ENCODE peak calls at places on chromosomes 12 and 14, in eight cellular contexts. R, N, B, F, M, A, K and Z are unnamed samples.

GRCh38 chr12:104454997-104455396 is 1.8 kb upstream of the CHST11 start:
- DNase-seq in A (no peak), B (peak), N (no peak), K (no peak), R (no peak), F (no peak), M (no peak), Z (no peak)

GRCh38 chr14:102209224-102209966 is 69.7 kb downstream of the WDR20 start:
- DNase-seq in N (no peak), K (no peak), M (no peak), F (no peak), R (no peak), A (no peak), B (peak), Z (no peak)

GRCh38 chr14:32121536-32121935 is 44.4 kb downstream of the ARHGAP5 start:
- DNase-seq in F (no peak), B (no peak), K (no peak), M (no peak), N (no peak), R (no peak), A (no peak), Z (no peak)

GRCh38 chr12:7959278-7960063 is 23.5 kb upstream of the SLC2A3 start:
- DNase-seq in N (peak), R (no peak), F (no peak), M (peak), B (no peak), K (no peak), A (no peak), Z (no peak)

GRCh38 chr14:45649051-45649450 is 396.0 kb upstream of the MIS18BP1 start:
- DNase-seq in N (no peak), R (no peak), M (no peak), F (no peak), B (no peak), K (peak), A (no peak), Z (no peak)

GRCh38 chr12:51631591-51631990 is 40.6 kb downstream of the SCN8A start:
- DNase-seq in F (no peak), R (no peak), B (peak), A (no peak), K (peak), N (no peak), M (no peak), Z (no peak)

GRCh38 chr12:111942557-111942956 is 70.4 kb downstream of the TMEM116 start:
- DNase-seq in R (no peak), K (peak), M (no peak), N (no peak), A (no peak), B (no peak), F (no peak), Z (peak)

GRCh38 chr12:25615119-25615518 is 62.0 kb upstream of the LMNTD1 start:
- DNase-seq in A (no peak), F (no peak), R (no peak), N (no peak), M (no peak), K (peak), B (no peak), Z (peak)

GRCh38 chr14:99047436-99048110 is 224.4 kb downstream of the BCL11B start:
- DNase-seq in R (no peak), M (no peak), N (no peak), B (no peak), F (no peak), K (no peak), A (no peak), Z (no peak)

GRCh38 chr14:72608391-72609204 is 285.3 kb downstream of the DPF3 start:
- DNase-seq in R (peak), K (peak), N (no peak), A (no peak), B (peak), F (no peak), M (no peak), Z (peak)

GRCh38 chr14:63508033-63508432 is 35.1 kb downstream of the PPP2R5E start:
- DNase-seq in R (no peak), B (no peak), F (no peak), K (no peak), M (no peak), N (peak), A (no peak), Z (no peak)

GRCh38 chr12:63922446-63922845 is 77.9 kb downstream of the SRGAP1 start:
- DNase-seq in A (no peak), F (no peak), R (no peak), N (no peak), B (no peak), K (peak), M (no peak), Z (peak)

GRCh38 chr14:25037032-25037431 is 12.9 kb downstream of the STXBP6 start:
- DNase-seq in N (no peak), A (no peak), K (no peak), B (no peak), F (no peak), R (no peak), M (no peak), Z (no peak)

GRCh38 chr12:24293549-24293948 is 344.1 kb upstream of the SOX5 start:
- DNase-seq in N (no peak), K (no peak), B (no peak), A (no peak), R (no peak), F (no peak), M (no peak), Z (no peak)

GRCh38 chr12:116015525-116015924 is 262.0 kb downstream of the MED13L start:
- DNase-seq in M (peak), N (no peak), F (no peak), B (peak), A (no peak), K (peak), R (no peak), Z (no peak)

GRCh38 chr14:61416587-61416986 is 95.2 kb downstream of the PRKCH start:
- DNase-seq in M (no peak), K (no peak), A (no peak), F (no peak), R (no peak), B (no peak), N (no peak), Z (no peak)

GRCh38 chr14:32508281-32508680 is 179.2 kb downstream of the AKAP6 start:
- DNase-seq in A (no peak), N (no peak), R (no peak), M (no peak), K (no peak), F (no peak), B (no peak), Z (no peak)

GRCh38 chr12:32115404-32116104 is 8.9 kb downstream of the BICD1 start:
- DNase-seq in M (peak), F (peak), A (no peak), B (peak), K (peak), N (peak), R (peak), Z (peak)

GRCh38 chr12:9509464-9510166 is 98.1 kb downstream of the KLRB1 start:
- DNase-seq in B (no peak), K (peak), R (no peak), M (peak), A (no peak), N (no peak), F (no peak), Z (peak)

GRCh38 chr14:92610849-92611271 is 97.3 kb downstream of the RIN3 start:
- DNase-seq in F (no peak), B (no peak), K (no peak), A (no peak), N (no peak), R (no peak), M (no peak), Z (no peak)

GRCh38 chr12:91763654-91764439 is 381.8 kb downstream of the BTG1 start:
- DNase-seq in R (no peak), A (no peak), N (no peak), K (no peak), M (no peak), F (no peak), B (no peak), Z (no peak)

GRCh38 chr12:57232156-57232756 is 2.7 kb downstream of the SHMT2 start:
- DNase-seq in M (no peak), A (peak), N (no peak), F (no peak), B (no peak), K (no peak), R (no peak), Z (no peak)

GRCh38 chr14:22003471-22003870 is 329.9 kb upstream of the OR4E1 start:
- DNase-seq in B (no peak), R (no peak), A (no peak), N (no peak), F (no peak), M (no peak), K (no peak), Z (no peak)

GRCh38 chr12:6383572-6384498 is at the start of gene LTBR:
- DNase-seq in F (peak), A (peak), B (peak), M (no peak), R (peak), N (peak), K (peak), Z (peak)

GRCh38 chr12:619346-619745 is 43.9 kb downstream of the NINJ2 start:
- DNase-seq in M (no peak), N (no peak), F (no peak), K (no peak), A (no peak), B (no peak), R (no peak), Z (no peak)

GRCh38 chr12:107244584-107244983 is 151.2 kb upstream of the CRY1 start:
- DNase-seq in N (no peak), K (no peak), A (no peak), B (no peak), M (no peak), F (no peak), R (no peak), Z (no peak)

GRCh38 chr12:56840922-56841321 is 77.8 kb downstream of the HSD17B6 start:
- DNase-seq in A (no peak), R (no peak), B (no peak), M (no peak), K (peak), F (no peak), N (no peak), Z (no peak)

GRCh38 chr14:102726191-102726949 is 50.9 kb upstream of the TRAF3 start:
- DNase-seq in A (no peak), M (no peak), B (no peak), K (no peak), F (no peak), N (no peak), R (no peak), Z (no peak)

GRCh38 chr12:95218852-95219171 is 1.2 kb downstream of the VEZT start:
- DNase-seq in N (no peak), M (peak), B (peak), F (no peak), K (no peak), A (no peak), R (no peak), Z (no peak)

GRCh38 chr12:48489012-48489411 is 6.7 kb downstream of the C12orf54 start:
- DNase-seq in F (no peak), A (no peak), K (peak), B (no peak), M (no peak), N (no peak), R (no peak), Z (peak)

GRCh38 chr12:62472472-62472871 is 5.8 kb downstream of the MON2 start:
- DNase-seq in R (no peak), F (no peak), A (no peak), K (no peak), N (no peak), M (no peak), B (no peak), Z (no peak)
- TF ChIP-seq CTCF in R (no peak), F (no peak), A (no peak), K (no peak), N (no peak), M (peak), B (no peak), Z (no peak)

GRCh38 chr14:105087963-105088811 is 23.0 kb upstream of the GPR132 start:
- DNase-seq in N (peak), K (peak), B (peak), R (no peak), M (no peak), F (peak), A (peak), Z (no peak)
- H3K27ac ChIP-seq in N (peak), K (no peak), B (peak), R (peak), M (no peak), F (peak), A (peak), Z (peak)

DNA sequence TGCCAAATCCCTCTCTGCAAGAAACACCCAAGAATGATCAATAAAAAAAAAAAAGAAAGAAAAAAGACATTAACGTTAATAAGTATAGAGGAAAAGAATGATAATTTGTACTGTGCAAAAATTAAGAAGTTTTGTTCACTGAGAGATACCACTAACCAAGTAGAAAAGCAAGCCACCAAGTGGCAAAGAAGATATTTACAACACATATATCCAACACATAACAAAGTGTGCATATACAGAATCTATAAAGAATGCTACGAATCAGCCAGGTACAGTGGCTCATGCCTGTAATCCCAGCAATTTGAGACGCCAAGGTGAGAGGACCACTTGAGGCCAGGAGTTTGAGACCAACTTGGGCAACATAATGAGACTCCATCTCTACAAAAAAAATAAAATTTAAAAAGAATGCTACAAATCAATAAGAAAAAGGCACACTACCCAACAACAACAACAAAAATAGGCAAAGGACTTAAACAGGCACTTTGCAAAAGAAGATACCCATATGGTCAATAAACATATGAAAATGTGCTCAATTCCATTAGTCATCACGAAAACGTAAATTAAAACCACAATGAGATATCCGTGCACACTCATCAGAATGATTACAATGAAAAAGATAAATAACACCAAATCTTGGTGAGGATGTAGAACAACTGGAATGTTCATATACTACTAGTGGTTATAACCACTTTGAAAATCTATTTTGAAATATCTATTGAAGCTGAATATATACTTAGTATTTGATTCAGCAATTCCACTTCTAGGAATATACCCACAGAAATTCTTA is 19.8 kb downstream of the GALNT4 start:
- DNase-seq in A (no peak), B (no peak), N (no peak), M (no peak), K (peak), F (no peak), R (no peak), Z (no peak)
- TF ChIP-seq CTCF in A (no peak), B (peak), N (no peak), M (peak), K (no peak), F (no peak), R (no peak), Z (peak)

GRCh38 chr12:117279606-117280005 is 81.8 kb downstream of the NOS1 start:
- DNase-seq in K (no peak), A (no peak), F (no peak), R (no peak), N (no peak), B (no peak), M (peak), Z (no peak)
- H3K27ac ChIP-seq in K (no peak), A (no peak), F (no peak), R (no peak), N (no peak), B (no peak), M (no peak), Z (no peak)

DNA sequence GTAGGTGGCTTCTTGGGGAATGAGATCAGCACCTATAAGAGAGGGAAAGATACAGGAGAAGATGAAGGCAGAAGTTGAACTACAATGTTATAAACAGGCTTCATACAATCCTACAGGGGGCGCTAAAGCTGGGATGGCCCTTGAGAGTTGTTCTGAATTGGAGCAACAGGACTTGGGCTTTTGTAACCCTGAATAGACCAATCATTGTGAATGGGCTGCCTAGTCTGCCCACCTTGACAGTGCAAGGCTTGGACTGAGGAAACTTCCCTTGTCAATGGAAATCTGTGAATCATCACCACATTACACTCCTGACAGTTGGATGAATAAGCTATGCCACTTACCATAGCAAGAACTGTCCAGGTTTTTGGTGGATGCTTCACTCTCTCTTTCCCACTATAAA is 306.1 kb downstream of the KCNC2 start:
- DNase-seq in B (no peak), A (no peak), M (peak), N (no peak), R (no peak), K (no peak), F (no peak), Z (no peak)
- TF ChIP-seq CTCF in B (peak), A (no peak), M (peak), N (no peak), R (no peak), K (peak), F (no peak), Z (peak)

GRCh38 chr14:100306506-100307214 is 416 bp upstream of the SLC25A29 start:
- DNase-seq in B (peak), N (peak), A (peak), F (peak), K (peak), R (peak), M (peak), Z (no peak)
- H3K27ac ChIP-seq in B (peak), N (peak), A (peak), F (peak), K (no peak), R (peak), M (no peak), Z (no peak)

GRCh38 chr14:69334576-69334975 is 63.5 kb downstream of the ERH start:
- DNase-seq in F (no peak), A (no peak), N (no peak), M (no peak), R (no peak), B (no peak), K (no peak), Z (no peak)
- TF ChIP-seq CTCF in F (no peak), A (no peak), N (no peak), M (no peak), R (no peak), B (no peak), K (no peak), Z (no peak)

DNA sequence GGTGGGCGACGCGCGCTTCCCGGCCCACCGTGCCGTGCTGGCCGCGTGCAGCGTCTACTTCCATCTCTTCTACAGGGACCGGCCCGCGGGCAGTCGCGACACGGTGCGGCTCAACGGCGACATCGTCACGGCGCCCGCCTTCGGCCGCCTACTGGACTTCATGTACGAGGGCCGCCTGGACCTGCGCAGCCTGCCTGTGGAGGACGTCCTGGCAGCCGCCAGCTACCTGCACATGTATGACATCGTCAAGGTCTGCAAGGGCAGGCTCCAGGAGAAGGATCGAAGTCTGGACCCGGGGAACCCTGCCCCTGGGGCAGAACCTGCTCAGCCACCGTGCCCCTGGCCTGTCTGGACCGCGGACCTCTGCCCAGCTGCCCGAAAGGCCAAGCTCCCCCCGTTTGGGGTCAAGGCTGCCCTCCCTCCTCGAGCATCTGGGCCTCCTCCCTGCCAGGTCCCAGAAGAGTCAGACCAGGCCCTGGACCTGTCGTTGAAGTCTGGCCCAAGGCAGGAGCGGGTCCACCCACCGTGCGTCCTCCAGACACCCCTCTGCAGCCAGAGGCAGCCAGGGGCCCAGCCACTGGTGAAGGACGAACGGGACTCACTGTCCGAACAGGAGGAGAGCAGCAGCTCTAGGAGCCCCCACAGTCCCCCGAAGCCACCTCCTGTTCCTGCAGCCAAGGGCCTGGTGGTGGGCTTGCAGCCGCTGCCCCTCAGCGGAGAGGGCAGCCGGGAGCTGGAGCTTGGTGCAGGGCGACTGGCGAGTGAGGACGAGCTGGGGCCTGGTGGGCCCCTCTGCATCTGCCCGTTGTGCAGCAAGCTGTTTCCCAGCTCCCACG is 601 bp downstream of the ZBTB42 start:
- DNase-seq in B (no peak), A (peak), F (no peak), R (no peak), N (no peak), M (no peak), K (no peak), Z (no peak)
- H3K27ac ChIP-seq in B (peak), A (peak), F (peak), R (peak), N (peak), M (no peak), K (no peak), Z (no peak)

DNA sequence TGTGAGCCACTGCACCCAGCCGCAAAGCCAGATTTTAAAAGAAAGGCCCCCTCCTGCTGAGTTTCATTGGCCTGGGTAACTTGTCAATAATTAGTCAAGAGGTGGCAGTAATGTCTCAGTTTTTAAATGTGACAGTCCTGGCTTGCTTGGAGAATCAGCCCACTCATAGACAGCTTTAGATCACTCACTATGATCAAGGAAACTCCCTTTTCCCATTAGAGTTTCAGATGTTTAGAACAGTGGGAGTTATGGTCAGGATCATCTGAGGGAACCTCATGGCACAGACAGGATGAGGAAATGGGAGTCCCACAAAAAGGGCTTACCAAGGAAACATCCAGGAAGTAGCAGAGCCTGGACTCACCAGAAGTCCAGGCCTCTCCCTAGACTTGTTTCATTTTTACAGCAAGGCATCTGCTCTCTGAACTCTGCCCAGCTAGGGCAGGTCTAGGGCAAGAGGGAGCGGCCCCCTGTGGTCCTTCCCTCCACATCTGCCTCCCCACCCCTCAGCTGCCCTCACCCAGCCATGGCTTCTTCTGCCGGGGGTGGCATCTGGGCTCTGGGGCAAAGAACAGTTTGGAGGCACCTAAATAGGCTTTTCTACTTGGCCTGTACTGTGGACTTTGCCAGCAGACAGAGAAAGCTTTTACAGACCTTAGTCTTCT is 11.2 kb downstream of the BCL2L14 start:
- DNase-seq in N (no peak), F (no peak), A (no peak), K (peak), R (no peak), B (peak), M (peak), Z (no peak)
- TF ChIP-seq CTCF in N (peak), F (peak), A (peak), K (peak), R (peak), B (peak), M (peak), Z (peak)

DNA sequence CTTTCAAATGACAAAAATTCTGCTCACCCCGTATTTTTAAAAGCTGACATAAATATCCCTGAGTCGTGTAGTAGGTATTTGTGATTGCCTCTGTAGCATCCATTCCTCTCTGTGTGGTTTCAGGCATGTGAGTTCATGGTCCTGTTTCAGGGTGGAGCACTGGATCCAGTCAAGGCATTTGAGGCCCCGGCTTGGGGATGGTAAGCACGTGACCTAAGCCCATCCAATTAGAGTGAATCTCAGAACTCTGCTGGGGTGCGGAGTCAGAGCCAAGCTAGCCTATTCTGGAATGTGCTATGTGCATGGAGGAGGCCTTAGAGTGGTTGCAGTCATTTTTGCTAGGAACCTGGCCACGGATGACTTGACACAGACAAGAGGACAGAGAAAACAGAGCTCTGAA is 4.3 kb upstream of the CSRP2 start:
- DNase-seq in K (peak), N (no peak), B (no peak), A (no peak), M (no peak), R (no peak), F (no peak), Z (no peak)
- H3K27ac ChIP-seq in K (no peak), N (no peak), B (no peak), A (no peak), M (no peak), R (no peak), F (no peak), Z (no peak)